ENCODE peak calls at places on chromosomes 7 and 10, in eight cellular contexts. S is progenitor cell of endocrine pancreas; O is mesothelial cell of epicardium; X is cardiac fibroblast; V is uterus; B is CD4-positive, alpha-beta T cell; D is AG04450; C is WTC11. J is an unnamed sample.

GRCh38 chr10:85612378-85612775 is 754.2 kb downstream of the GRID1 start:
- DNase-seq in S (no peak), O (no peak), X (no peak), V (no peak), B (peak), D (no peak), C (no peak), J (no peak)

GRCh38 chr7:152336754-152337368 is 98.9 kb downstream of the KMT2C start:
- DNase-seq in S (no peak), O (no peak), X (peak), V (peak), B (no peak), D (no peak), C (peak), J (peak)

GRCh38 chr7:117902314-117902889 is 29.2 kb upstream of the CTTNBP2 start:
- DNase-seq in S (no peak), O (no peak), X (no peak), V (no peak), B (no peak), D (no peak), C (no peak), J (no peak)

GRCh38 chr10:47336387-47337134 is 11.6 kb upstream of the RBP3 start:
- DNase-seq in S (no peak), O (no peak), X (no peak), V (no peak), B (no peak), D (peak), C (no peak), J (no peak)

GRCh38 chr7:99041526-99041925 is 102.4 kb downstream of the SMURF1 start:
- DNase-seq in S (no peak), O (no peak), X (no peak), V (no peak), B (no peak), D (no peak), C (no peak), J (no peak)

GRCh38 chr10:48672596-48673255 is 11.9 kb upstream of the WDFY4 start:
- DNase-seq in S (no peak), O (no peak), X (no peak), V (no peak), B (no peak), D (no peak), C (no peak), J (no peak)

GRCh38 chr7:157527686-157528085 is 190.9 kb downstream of the DNAJB6 start:
- DNase-seq in S (peak), O (no peak), X (no peak), V (no peak), B (no peak), D (no peak), C (no peak), J (no peak)

GRCh38 chr7:2217716-2218443 is 14.9 kb downstream of the MAD1L1 start:
- DNase-seq in S (no peak), O (no peak), X (no peak), V (no peak), B (no peak), D (no peak), C (no peak), J (no peak)

GRCh38 chr7:105278565-105278964 is 110.2 kb downstream of the SRPK2 start:
- DNase-seq in S (no peak), O (no peak), X (no peak), V (no peak), B (no peak), D (no peak), C (no peak), J (no peak)

GRCh38 chr7:4235596-4235995 is 446.5 kb upstream of the FOXK1 start:
- DNase-seq in S (no peak), O (no peak), X (no peak), V (no peak), B (no peak), D (no peak), C (peak), J (no peak)

GRCh38 chr7:123131556-123132345 is 68.0 kb downstream of the SLC13A1 start:
- DNase-seq in S (no peak), O (no peak), X (no peak), V (no peak), B (no peak), D (no peak), C (no peak), J (no peak)

GRCh38 chr7:84194484-84195260 is at the start of gene SEMA3A:
- DNase-seq in S (no peak), O (no peak), X (peak), V (peak), B (peak), D (peak), C (peak), J (peak)

GRCh38 chr7:90816511-90817142 is 220.5 kb downstream of the CDK14 start:
- DNase-seq in S (no peak), O (no peak), X (peak), V (peak), B (no peak), D (peak), C (no peak), J (no peak)

GRCh38 chr7:85286449-85286848 is 99.6 kb upstream of the SEMA3D start:
- DNase-seq in S (no peak), O (no peak), X (no peak), V (no peak), B (no peak), D (no peak), C (no peak), J (no peak)

GRCh38 chr10:14259696-14260595 is 70.8 kb downstream of the FRMD4A start:
- DNase-seq in S (no peak), O (no peak), X (no peak), V (no peak), B (no peak), D (no peak), C (no peak), J (no peak)

GRCh38 chr7:158458096-158458495 is 129.5 kb downstream of the PTPRN2 start:
- DNase-seq in S (no peak), O (no peak), X (no peak), V (no peak), B (no peak), D (no peak), C (no peak), J (no peak)

GRCh38 chr10:11602919-11603523 is 8.4 kb downstream of the USP6NL start:
- DNase-seq in S (no peak), O (no peak), X (no peak), V (no peak), B (no peak), D (no peak), C (no peak), J (no peak)

GRCh38 chr10:79331226-79331625 is 16.0 kb upstream of the PPIF start:
- DNase-seq in S (no peak), O (no peak), X (no peak), V (no peak), B (no peak), D (no peak), C (no peak), J (no peak)

GRCh38 chr10:29687411-29688160 is 52.8 kb upstream of the SVIL start:
- DNase-seq in S (no peak), O (no peak), X (peak), V (no peak), B (no peak), D (no peak), C (no peak), J (no peak)

GRCh38 chr10:69124558-69125121 is 662 bp downstream of the VPS26A start:
- DNase-seq in S (no peak), O (no peak), X (peak), V (peak), B (peak), D (peak), C (peak), J (peak)

GRCh38 chr10:122850705-122851640 is 5.3 kb upstream of the CUZD1 start:
- DNase-seq in S (no peak), O (no peak), X (peak), V (no peak), B (no peak), D (no peak), C (no peak), J (no peak)

GRCh38 chr7:118041336-118041878 is 142.6 kb upstream of the LSM8 start:
- DNase-seq in S (no peak), O (no peak), X (no peak), V (no peak), B (no peak), D (no peak), C (no peak), J (no peak)

GRCh38 chr10:104589431-104589830 is 51.7 kb upstream of the SORCS3 start:
- DNase-seq in S (no peak), O (no peak), X (no peak), V (no peak), B (no peak), D (no peak), C (no peak), J (no peak)

GRCh38 chr10:7471720-7472367 is 61.0 kb upstream of the SFMBT2 start:
- DNase-seq in S (no peak), O (no peak), X (no peak), V (no peak), B (no peak), D (no peak), C (no peak), J (no peak)

GRCh38 chr10:78623577-78624215 is 445.1 kb upstream of the ZMIZ1 start:
- DNase-seq in S (no peak), O (no peak), X (peak), V (no peak), B (no peak), D (no peak), C (no peak), J (no peak)

GRCh38 chr7:14600766-14601367 is 301.7 kb downstream of the DGKB start:
- DNase-seq in S (no peak), O (no peak), X (no peak), V (no peak), B (no peak), D (no peak), C (no peak), J (no peak)

DNA sequence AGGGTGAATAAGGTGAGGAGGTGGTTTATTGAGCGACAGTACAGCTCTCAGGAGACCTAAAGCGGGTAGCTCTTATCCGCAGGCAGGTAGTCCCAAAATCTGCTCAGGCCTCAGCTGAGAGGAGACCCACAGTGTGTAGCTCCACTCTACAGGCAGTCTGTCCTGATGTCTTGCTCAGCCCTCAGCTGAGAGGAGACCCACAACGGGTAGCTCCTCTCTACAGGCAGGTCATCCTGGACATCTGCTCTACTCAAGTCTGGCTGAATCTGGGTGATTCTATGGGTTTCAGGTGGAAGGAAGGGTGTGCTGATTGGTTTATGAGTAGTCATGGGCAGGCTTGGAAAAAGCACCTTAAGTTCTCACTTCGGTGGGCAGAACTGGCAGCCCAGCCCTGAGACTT is 55.6 kb upstream of the ABCB5 start:
- DNase-seq in S (no peak), O (no peak), X (no peak), V (no peak), B (no peak), D (no peak), C (no peak), J (no peak)
- TF ChIP-seq CTCF in S (no peak), O (no peak), X (no peak), V (no peak), B (no peak), D (no peak), C (no peak), J (no peak)

GRCh38 chr7:29889288-29889687 is 83.0 kb downstream of the WIPF3 start:
- DNase-seq in S (no peak), O (no peak), X (no peak), V (no peak), B (no peak), D (no peak), C (no peak), J (no peak)

GRCh38 chr7:29890251-29890650 is 83.9 kb downstream of the WIPF3 start:
- DNase-seq in S (no peak), O (no peak), X (no peak), V (no peak), B (no peak), D (no peak), C (no peak), J (no peak)

GRCh38 chr7:29885626-29886025 is 79.3 kb downstream of the WIPF3 start:
- DNase-seq in S (no peak), O (no peak), X (no peak), V (no peak), B (no peak), D (no peak), C (no peak), J (no peak)

GRCh38 chr7:29886827-29887226 is 80.5 kb downstream of the WIPF3 start:
- DNase-seq in S (no peak), O (no peak), X (no peak), V (no peak), B (no peak), D (no peak), C (no peak), J (no peak)

GRCh38 chr7:29888006-29888405 is 81.7 kb downstream of the WIPF3 start:
- DNase-seq in S (no peak), O (no peak), X (no peak), V (no peak), B (no peak), D (no peak), C (no peak), J (no peak)
- TF ChIP-seq CTCF in S (no peak), O (no peak), X (no peak), V (no peak), B (no peak), D (no peak), C (no peak), J (no peak)

GRCh38 chr7:36165802-36166201 is 12.7 kb downstream of the EEPD1 start:
- DNase-seq in S (no peak), O (no peak), X (no peak), V (no peak), B (no peak), D (no peak), C (no peak), J (no peak)
- TF ChIP-seq CTCF in S (no peak), O (no peak), X (no peak), V (no peak), B (no peak), D (no peak), C (no peak), J (no peak)

GRCh38 chr7:33904680-33905388 is 505 bp upstream of the BMPER start:
- DNase-seq in S (peak), O (peak), X (peak), V (peak), B (no peak), D (no peak), C (peak), J (peak)
- TF ChIP-seq CTCF in S (peak), O (no peak), X (no peak), V (no peak), B (no peak), D (peak), C (no peak), J (peak)

GRCh38 chr7:26151953-26152781 is at the start of gene NFE2L3:
- DNase-seq in S (peak), O (peak), X (peak), V (peak), B (peak), D (no peak), C (peak), J (peak)
- TF ChIP-seq CTCF in S (peak), O (no peak), X (no peak), V (no peak), B (no peak), D (no peak), C (no peak), J (peak)

GRCh38 chr10:97333351-97333600 is 1.3 kb downstream of the FRAT2 start:
- DNase-seq in S (no peak), O (no peak), X (peak), V (no peak), B (no peak), D (peak), C (peak), J (peak)

GRCh38 chr10:97334370-97335175 is at the start of gene FRAT2:
- DNase-seq in S (peak), O (peak), X (peak), V (peak), B (peak), D (peak), C (peak), J (peak)

GRCh38 chr10:97331304-97331703 is 3.2 kb downstream of the FRAT2 start:
- DNase-seq in S (no peak), O (no peak), X (no peak), V (no peak), B (no peak), D (no peak), C (peak), J (no peak)

GRCh38 chr10:97333601-97334369 is 744 bp downstream of the FRAT2 start:
- DNase-seq in S (no peak), O (no peak), X (peak), V (no peak), B (peak), D (no peak), C (peak), J (peak)

DNA sequence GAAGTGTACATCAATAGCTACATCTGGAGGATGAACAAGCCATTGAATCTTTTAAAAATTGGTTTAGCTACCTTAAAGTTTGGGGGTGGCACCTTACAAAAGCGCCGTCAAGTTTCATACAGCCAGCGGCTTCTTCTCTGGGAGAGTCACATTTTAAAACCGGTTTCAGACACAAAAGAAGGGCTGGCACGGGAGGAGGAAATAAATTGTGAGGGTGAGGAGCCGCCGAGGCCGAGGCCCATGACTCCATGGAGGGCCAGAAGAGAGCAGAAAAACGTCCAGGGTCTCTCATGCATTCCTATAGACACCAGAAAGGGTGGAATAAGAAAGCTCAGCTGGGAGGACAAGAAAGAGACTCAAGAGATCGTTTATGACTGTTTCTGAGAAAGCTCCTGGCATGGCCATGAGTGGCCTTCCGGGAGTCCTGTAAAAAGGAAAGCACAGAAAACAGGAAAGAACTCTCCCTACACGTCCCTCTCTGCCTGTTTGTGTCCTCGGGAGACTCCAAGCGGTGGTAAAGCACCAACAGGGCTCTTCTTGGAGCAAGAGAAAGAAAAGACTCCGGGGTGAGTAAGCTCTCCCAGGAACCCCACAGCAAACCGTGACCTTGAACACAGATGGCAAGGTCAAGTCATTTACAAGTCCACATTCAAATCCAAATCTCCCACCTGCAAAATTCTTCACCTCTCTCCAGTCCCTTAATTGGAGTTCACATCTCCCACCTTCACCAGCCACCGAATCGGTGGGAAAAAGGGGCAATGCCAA is 1.8 kb downstream of the FRAT2 start:
- DNase-seq in S (no peak), O (no peak), X (peak), V (peak), B (no peak), D (peak), C (peak), J (no peak)
- TF ChIP-seq CTCF in S (peak), O (no peak), X (peak), V (no peak), B (no peak), D (peak), C (no peak), J (no peak)